ENCODE peak calls at places on chromosomes 11 and 22, in nine cellular contexts. T, U, Q, I, Z, K, S, R and X are unnamed samples.

GRCh38 chr11:109939176-109939810 is 153.9 kb upstream of the ZC3H12C start:
- DNase-seq in T (no peak), U (peak; percentile 50), Q (no peak), I (peak; percentile 87), Z (peak; percentile 89), K (peak; percentile 93), S (peak; percentile 90), R (no peak), X (peak; percentile 75)

GRCh38 chr11:120079750-120080610 is 57.9 kb downstream of the TRIM29 start:
- DNase-seq in T (no peak), U (no peak), Q (peak; percentile 36), I (no peak), Z (no peak), K (no peak), S (no peak), R (peak; percentile 12), X (no peak)

GRCh38 chr11:66641834-66642233 is 3.3 kb downstream of the RBM4 start:
- DNase-seq in T (no peak), U (no peak), Q (no peak), I (no peak), Z (peak; percentile 30), K (no peak), S (no peak), R (no peak), X (no peak)

GRCh38 chr11:78161937-78162336 is 22.5 kb upstream of the ALG8 start:
- DNase-seq in T (no peak), U (peak; percentile 72), Q (no peak), I (no peak), Z (peak; percentile 59), K (peak; percentile 53), S (peak; percentile 43), R (no peak), X (no peak)

GRCh38 chr11:88068848-88069554 is 106.2 kb downstream of the RAB38 start:
- DNase-seq in T (no peak), U (no peak), Q (no peak), I (no peak), Z (no peak), K (no peak), S (no peak), R (no peak), X (no peak)

GRCh38 chr11:2539761-2540520 is 95.1 kb downstream of the KCNQ1 start:
- DNase-seq in T (peak; percentile 53), U (no peak), Q (no peak), I (no peak), Z (no peak), K (no peak), S (no peak), R (no peak), X (no peak)

GRCh38 chr11:117668291-117668690 is 128.7 kb downstream of the DSCAML1 start:
- DNase-seq in T (no peak), U (no peak), Q (no peak), I (no peak), Z (no peak), K (no peak), S (no peak), R (no peak), X (no peak)

GRCh38 chr22:35349368-35349703 is 31.6 kb upstream of the HMOX1 start:
- DNase-seq in T (no peak), U (no peak), Q (no peak), I (no peak), Z (no peak), K (no peak), S (no peak), R (no peak), X (no peak)

GRCh38 chr11:73012121-73012863 is 129.8 kb downstream of the FCHSD2 start:
- DNase-seq in T (no peak), U (no peak), Q (no peak), I (no peak), Z (no peak), K (peak; percentile 55), S (peak; percentile 50), R (no peak), X (peak; percentile 39)

GRCh38 chr11:43577566-43578264 is 102.8 kb upstream of the HSD17B12 start:
- DNase-seq in T (no peak), U (no peak), Q (no peak), I (no peak), Z (no peak), K (no peak), S (no peak), R (no peak), X (no peak)

GRCh38 chr11:103618532-103618931 is 417.9 kb upstream of the DDI1 start:
- DNase-seq in T (no peak), U (peak; percentile 19), Q (no peak), I (no peak), Z (peak; percentile 83), K (peak; percentile 61), S (peak; percentile 63), R (no peak), X (peak; percentile 25)

GRCh38 chr11:85710912-85711311 is 24.9 kb upstream of the CCDC89 start:
- DNase-seq in T (no peak), U (no peak), Q (no peak), I (peak; percentile 11), Z (no peak), K (no peak), S (no peak), R (no peak), X (peak; percentile 35)

GRCh38 chr11:126546191-126546590 is 190.7 kb downstream of the ST3GAL4 start:
- DNase-seq in T (no peak), U (no peak), Q (no peak), I (no peak), Z (no peak), K (peak; percentile 3), S (no peak), R (no peak), X (no peak)

GRCh38 chr11:92911478-92911877 is 58.0 kb upstream of the MTNR1B start:
- DNase-seq in T (no peak), U (no peak), Q (no peak), I (no peak), Z (no peak), K (no peak), S (no peak), R (no peak), X (no peak)

GRCh38 chr11:120773501-120774031 is 250.3 kb upstream of the TBCEL start:
- DNase-seq in T (no peak), U (no peak), Q (no peak), I (peak; percentile 28), Z (peak; percentile 61), K (peak; percentile 27), S (peak; percentile 63), R (no peak), X (peak; percentile 1)

GRCh38 chr11:94400839-94401772 is at the start of gene GPR83:
- DNase-seq in T (no peak), U (peak; percentile 73), Q (no peak), I (peak; percentile 29), Z (peak; percentile 10), K (no peak), S (peak; percentile 10), R (no peak), X (no peak)

GRCh38 chr22:38728899-38729796 is 23.4 kb downstream of the GTPBP1 start:
- DNase-seq in T (no peak), U (no peak), Q (no peak), I (no peak), Z (no peak), K (peak; percentile 63), S (no peak), R (no peak), X (no peak)

DNA sequence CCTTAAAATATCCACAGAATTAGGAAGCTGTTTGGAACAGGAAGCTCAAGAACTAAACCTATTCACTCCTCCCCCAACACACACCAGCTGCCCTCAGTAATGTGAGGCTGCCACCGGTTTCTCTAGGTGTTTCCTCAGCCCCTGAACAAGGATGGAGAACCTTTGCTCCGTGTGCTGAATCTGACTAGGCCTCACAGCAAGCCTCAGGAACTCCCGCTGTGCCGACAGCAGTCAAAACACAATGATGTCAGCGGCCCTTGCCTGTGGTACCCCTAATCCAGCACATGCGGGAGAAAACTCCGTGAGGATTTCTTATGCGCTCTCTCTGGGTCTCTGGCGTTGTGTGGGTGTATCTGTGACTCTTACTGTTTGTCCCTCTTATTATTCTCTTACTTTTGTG is 153.3 kb downstream of the EFCAB6 start:
- DNase-seq in T (no peak), U (no peak), Q (no peak), I (no peak), Z (no peak), K (peak; percentile 22), S (no peak), R (no peak), X (no peak)
- H3K4me3 ChIP-seq in T (no peak overlapping the region), U (no peak overlapping the region), Q (no peak overlapping the region), I (no peak overlapping the region), Z (no peak overlapping the region), K (no peak overlapping the region), S (no peak overlapping the region), R (no peak overlapping the region), X (no peak overlapping the region)

DNA sequence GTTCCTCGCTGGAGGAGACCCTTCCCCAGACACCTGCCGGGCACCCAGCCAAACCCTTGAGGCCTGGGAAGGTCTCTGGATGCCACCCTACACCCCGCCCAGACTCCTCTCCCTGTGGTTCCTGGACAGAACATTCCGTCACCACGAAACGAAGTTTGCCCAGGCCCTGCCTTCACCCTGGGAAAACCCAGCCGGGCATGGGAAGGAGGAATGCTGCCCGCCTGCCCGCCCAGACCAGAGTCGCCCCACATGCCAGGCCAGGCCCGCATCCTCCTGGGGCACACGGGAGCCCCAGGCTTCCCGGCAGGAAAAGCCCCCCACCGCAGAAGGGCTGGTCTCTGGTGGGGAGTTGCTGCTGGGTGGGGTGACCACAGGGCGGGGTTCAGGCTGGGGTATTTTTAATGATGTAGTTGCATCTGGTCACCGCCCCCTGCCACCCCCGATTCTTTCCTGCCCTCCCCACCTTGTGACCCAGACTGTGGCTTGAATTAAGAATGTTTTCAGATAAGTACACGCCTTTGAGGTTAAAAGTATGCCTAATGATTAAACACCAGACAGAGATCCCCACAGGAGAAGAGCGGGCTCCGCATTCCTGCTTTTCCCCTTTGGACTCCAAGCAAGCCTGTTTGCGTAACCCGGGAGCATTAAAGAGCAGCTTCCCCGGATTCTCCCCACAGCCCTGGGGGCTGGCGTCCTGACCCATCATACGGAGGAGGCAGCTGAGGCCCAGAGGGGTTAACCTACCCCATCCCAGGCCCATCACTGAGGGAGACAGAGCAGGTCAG is 44.6 kb upstream of the PPARA start:
- DNase-seq in T (no peak), U (no peak), Q (peak; percentile 79), I (peak; percentile 76), Z (peak; percentile 88), K (peak; percentile 66), S (peak; percentile 63), R (no peak), X (peak; percentile 73)
- H3K4me3 ChIP-seq in T (no peak overlapping the region), U (no peak overlapping the region), Q (no peak overlapping the region), I (no peak overlapping the region), Z (no peak overlapping the region), K (no peak overlapping the region), S (no peak overlapping the region), R (no peak overlapping the region), X (no peak overlapping the region)

DNA sequence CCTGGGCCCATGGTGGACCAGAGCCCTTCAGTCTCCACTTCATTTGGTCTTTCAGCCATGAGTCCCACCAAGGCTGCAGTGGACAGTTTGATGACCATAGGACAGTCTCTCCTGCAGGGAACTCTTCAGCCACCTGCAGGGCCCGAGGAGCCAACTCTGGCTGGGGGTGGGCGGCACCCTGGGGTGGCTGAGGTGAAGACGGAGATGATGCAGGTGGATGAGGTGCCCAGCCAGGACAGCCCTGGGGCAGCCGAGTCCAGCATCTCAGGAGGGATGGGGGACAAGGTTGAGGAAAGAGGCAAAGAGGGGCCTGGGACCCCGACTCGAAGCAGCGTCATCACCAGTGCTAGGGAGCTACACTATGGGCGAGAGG is 4.3 kb downstream of the ZBTB16 start:
- DNase-seq in T (no peak), U (no peak), Q (no peak), I (no peak), Z (no peak), K (no peak), S (no peak), R (no peak), X (no peak)
- H3K4me3 ChIP-seq in T (peak overlapping the region; percentile 87), U (no peak overlapping the region), Q (peak overlapping the region; percentile 97), I (no peak overlapping the region), Z (no peak overlapping the region), K (no peak overlapping the region), S (no peak overlapping the region), R (no peak overlapping the region), X (no peak overlapping the region)

GRCh38 chr11:61718046-61718531 is 34.3 kb upstream of the MYRF start:
- DNase-seq in T (no peak), U (peak; percentile 73), Q (no peak), I (no peak), Z (no peak), K (no peak), S (no peak), R (no peak), X (no peak)
- H3K4me3 ChIP-seq in T (peak overlapping the region; percentile 46), U (peak overlapping the region; percentile 65), Q (peak overlapping the region; percentile 39), I (no peak overlapping the region), Z (peak overlapping the region; percentile 60), K (peak overlapping the region; percentile 64), S (peak overlapping the region; percentile 47), R (no peak overlapping the region), X (peak overlapping the region; percentile 19)